ENCODE peak calls at places on chromosomes 6 and 20, in four cellular contexts. A is stomach, G is small intestine, P is neuronal stem cell. Y is an unnamed sample. For H3K36me3, the result is how much of the 10 kb centered on the place peaks cover.

GRCh38 chr6:24140572-24140971 is 14.6 kb downstream of the NRSN1 start:
- DNase-seq in A (no peak), P (no peak), G (no peak), Y (no peak)

GRCh38 chr6:23349521-23350147 is 776.4 kb upstream of the NRSN1 start:
- DNase-seq in P (no peak), G (no peak), A (no peak), Y (no peak)

GRCh38 chr20:12598894-12599293 is 409.9 kb upstream of the SPTLC3 start:
- DNase-seq in A (no peak), G (no peak), P (no peak), Y (no peak)

GRCh38 chr6:151675746-151676459 is 131.6 kb upstream of the ESR1 start:
- DNase-seq in P (peak), G (peak), A (peak), Y (peak)

GRCh38 chr6:104173680-104174079 is 686.0 kb downstream of the HACE1 start:
- DNase-seq in P (no peak), G (no peak), A (no peak), Y (no peak)

GRCh38 chr6:32666420-32667300 is at the start of gene HLA-DQB1:
- DNase-seq in A (no peak), P (peak), G (peak), Y (peak)

GRCh38 chr6:7639427-7639826 is 49.4 kb downstream of the SNRNP48 start:
- DNase-seq in A (no peak), G (no peak), P (no peak), Y (no peak)

GRCh38 chr6:45709834-45710233 is 305.8 kb downstream of the CLIC5 start:
- DNase-seq in P (no peak), A (no peak), G (no peak), Y (no peak)

GRCh38 chr6:79981647-79982046 is 22.8 kb upstream of the TTK start:
- DNase-seq in P (no peak), A (no peak), G (no peak), Y (no peak)

GRCh38 chr6:79989641-79990040 is 14.8 kb upstream of the TTK start:
- DNase-seq in P (no peak), G (no peak), A (no peak), Y (no peak)

GRCh38 chr6:79985128-79985527 is 19.3 kb upstream of the TTK start:
- DNase-seq in G (no peak), A (no peak), P (no peak), Y (no peak)

GRCh38 chr6:79984261-79984660 is 20.2 kb upstream of the TTK start:
- DNase-seq in P (no peak), G (no peak), A (no peak), Y (no peak)
- H3K27ac ChIP-seq in P (no peak), G (no peak), A (no peak), Y (no peak)

DNA sequence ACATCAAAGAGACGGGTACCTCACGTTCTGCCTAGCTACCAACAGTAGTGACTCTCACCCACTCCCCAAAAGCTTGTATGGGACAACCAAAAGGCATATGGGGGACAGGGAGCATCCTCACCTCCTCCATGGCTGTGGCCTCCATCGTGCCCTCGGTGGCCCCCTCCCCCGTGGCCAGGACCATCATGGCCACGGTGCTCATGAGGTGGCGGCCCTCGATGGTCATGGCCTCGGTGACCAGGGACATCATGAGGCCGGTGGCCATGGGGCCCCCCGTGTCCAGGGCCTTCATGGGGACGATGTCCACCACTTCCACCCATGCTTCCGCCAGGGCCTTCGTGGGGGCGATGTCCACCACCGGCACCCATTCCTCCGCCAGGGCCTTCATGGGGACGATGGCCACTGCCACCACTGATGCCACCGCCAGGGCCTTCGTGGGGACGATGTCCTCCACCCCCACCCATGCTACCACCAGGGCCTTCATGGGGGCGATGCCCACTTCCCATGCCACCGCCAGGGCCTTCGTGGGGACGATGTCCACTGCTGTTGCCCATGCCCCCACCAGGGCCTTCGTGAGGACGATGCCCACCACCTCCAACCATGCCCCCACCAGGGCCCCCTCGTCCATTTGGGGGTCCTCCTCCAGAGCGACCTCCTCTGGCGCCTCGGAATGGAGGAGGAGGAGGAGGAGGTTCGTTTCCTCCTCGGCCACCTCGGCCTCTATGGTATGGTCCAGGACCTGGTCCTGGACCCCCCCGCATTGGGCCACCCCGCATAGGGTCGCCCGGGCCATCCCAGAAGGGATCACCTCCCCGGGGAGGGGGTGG is 15.0 kb downstream of the PPP1R10 start:
- DNase-seq in A (no peak), G (no peak), P (no peak), Y (no peak)
- H3K36me3 ChIP-seq in A (half or more), G (under half), P (half or more), Y (half or more)

GRCh38 chr20:1184260-1184637 is 532 bp downstream of the TMEM74B start:
- DNase-seq in A (no peak), G (no peak), P (no peak), Y (no peak)

GRCh38 chr20:1185781-1186334 is 1.1 kb upstream of the TMEM74B start:
- DNase-seq in P (peak), G (peak), A (peak), Y (no peak)

GRCh38 chr20:1183153-1183552 is 1.6 kb downstream of the TMEM74B start:
- DNase-seq in G (no peak), P (no peak), A (no peak), Y (no peak)

GRCh38 chr20:1185316-1185741 is 548 bp upstream of the TMEM74B start:
- DNase-seq in G (peak), P (peak), A (no peak), Y (no peak)

DNA sequence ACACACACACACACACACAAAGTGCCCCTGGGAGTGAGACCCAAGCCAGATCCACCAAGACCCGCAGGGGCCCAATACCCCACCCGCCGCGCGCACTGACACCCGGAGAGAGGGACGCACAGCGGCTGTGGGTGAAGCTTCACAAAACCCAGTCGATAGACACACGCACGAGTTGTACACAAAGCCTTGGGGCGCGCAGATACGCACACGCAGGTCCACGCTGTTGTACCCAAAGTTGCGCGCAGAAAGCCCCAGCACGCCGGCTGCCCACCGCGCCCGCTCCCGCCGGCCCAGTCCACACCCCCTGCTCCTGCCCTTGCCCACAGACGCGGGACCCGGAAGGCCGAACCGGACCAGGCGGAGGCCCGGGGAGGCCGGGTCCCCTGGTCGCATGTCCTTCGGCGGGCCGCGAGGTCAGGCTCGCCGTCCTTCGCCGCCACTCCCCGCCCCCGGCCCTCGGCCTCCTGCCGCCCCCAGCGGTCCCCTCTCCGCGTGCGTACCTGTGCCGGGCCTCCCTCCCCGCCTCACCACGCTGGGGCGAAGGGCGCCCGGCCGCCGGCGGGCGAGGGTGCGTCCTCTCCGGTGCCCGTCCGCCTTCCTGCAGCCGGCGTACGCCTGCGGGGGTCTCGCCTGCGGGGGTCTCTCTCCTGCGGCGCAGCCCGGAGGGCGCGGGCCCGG is at the start of gene TMEM74B:
- DNase-seq in A (no peak), G (peak), P (no peak), Y (no peak)
- H3K4me3 ChIP-seq in A (peak), G (no peak), P (peak), Y (no peak)

GRCh38 chr20:63807654-63808053 is 23.4 kb downstream of the ZBTB46 start:
- DNase-seq in A (no peak), P (no peak), G (no peak), Y (no peak)
- H3K27ac ChIP-seq in A (no peak), P (no peak), G (no peak), Y (no peak)

DNA sequence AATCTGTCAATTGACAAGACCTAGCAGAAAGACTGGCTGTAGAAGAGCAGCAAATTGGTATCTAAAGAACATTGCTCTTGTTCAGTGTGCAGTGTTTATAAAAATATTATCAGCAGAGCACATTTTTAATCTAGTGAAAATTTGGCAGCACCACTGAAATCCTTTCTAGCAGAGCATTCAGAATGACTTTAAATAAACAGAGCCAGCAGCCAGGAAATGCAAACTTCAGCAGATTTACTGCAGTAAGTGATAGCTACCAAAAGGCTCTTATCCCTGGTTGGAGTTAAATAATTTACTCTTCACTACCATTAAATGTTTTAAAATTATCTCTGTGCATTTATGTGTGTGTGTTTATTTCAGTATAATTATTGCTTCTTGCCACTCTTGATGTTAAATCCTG is 590.9 kb upstream of the CITED2 start:
- DNase-seq in A (no peak), G (no peak), P (no peak), Y (no peak)
- H3K36me3 ChIP-seq in A (under half), G (under half), P (under half), Y (under half)

Y was measured in CD4-positive, CD25-positive, alpha-beta regulatory T cell.